ENCODE peak calls at places on chromosomes 2 and 18, in five cellular contexts. S is NCI-H1417; D is stimulated activated CD4-positive, alpha-beta T cell treated with anti-CD3 and anti-CD28 coated beads, Interleukin-2, amount 100 ng/mL, for 48 hours; V is MCF 10A; X is NCI-H187 treated with DMSO at 0.1 percent for 48 hours. L is an unnamed sample.

GRCh38 chr18:77133051-77133919 is 702 bp upstream of the MBP start:
- DNase-seq in D (no peak), V (no peak), S (peak), X (no peak), L (no peak)

GRCh38 chr2:9359463-9359862 is 63.9 kb downstream of the ITGB1BP1 start:
- DNase-seq in D (no peak), X (no peak), V (no peak), S (no peak), L (no peak)

GRCh38 chr2:239263937-239264837 is 136.6 kb downstream of the HDAC4 start:
- DNase-seq in S (no peak), D (no peak), X (no peak), V (peak), L (no peak)

GRCh38 chr2:240877460-240878340 is 9.1 kb downstream of the AGXT start:
- DNase-seq in S (no peak), X (no peak), V (no peak), D (no peak), L (no peak)

GRCh38 chr2:180203972-180204371 is 196.9 kb upstream of the CWC22 start:
- DNase-seq in V (peak), D (no peak), S (no peak), X (no peak), L (no peak)

GRCh38 chr2:70789304-70790078 is 952 bp downstream of the FIGLA start:
- DNase-seq in D (peak), V (peak), X (peak), S (peak), L (peak)

GRCh38 chr2:201709747-201710146 is 11.3 kb upstream of the MPP4 start:
- DNase-seq in D (no peak), S (no peak), X (no peak), V (no peak), L (no peak)

GRCh38 chr2:3126686-3127278 is 250.8 kb downstream of the EIPR1 start:
- DNase-seq in V (no peak), S (no peak), D (no peak), X (no peak), L (no peak)

GRCh38 chr18:69752737-69753380 is 194.8 kb downstream of the CD226 start:
- DNase-seq in V (no peak), X (no peak), S (peak), D (no peak), L (no peak)

GRCh38 chr2:128268611-128269357 is 49.9 kb downstream of the HS6ST1 start:
- DNase-seq in X (no peak), V (no peak), D (no peak), S (no peak), L (no peak)

GRCh38 chr2:216370961-216371633 is 1.2 kb downstream of the MARCHF4 start:
- DNase-seq in V (no peak), S (peak), X (no peak), D (no peak), L (no peak)

GRCh38 chr2:165529130-165529529 is 59.6 kb downstream of the CSRNP3 start:
- DNase-seq in X (no peak), D (no peak), V (peak), S (no peak), L (no peak)

GRCh38 chr2:95329891-95330822 is 33.0 kb downstream of the KCNIP3 start:
- DNase-seq in V (peak), S (peak), D (no peak), X (no peak), L (no peak)

GRCh38 chr2:38572167-38572566 is 30.6 kb downstream of the HNRNPLL start:
- DNase-seq in S (no peak), V (peak), D (peak), X (no peak), L (no peak)